ENCODE peak calls at places on chromosomes 5 and 9, in six cellular contexts. U is Peyer's patch, S is iPS DF 6.9, H is tibial artery, Z is RWPE2, K is A549. J is an unnamed sample.

GRCh38 chr5:42994285-42995151 is 45.6 kb downstream of the ANXA2R start:
- DNase-seq in K (peak; percentile 94), U (peak; percentile 81), H (peak; percentile 87), S (no peak), Z (peak; percentile 77), J (peak; percentile 75)

GRCh38 chr9:86181379-86182315 is 77.8 kb downstream of the C9orf153 start:
- DNase-seq in K (no peak), S (no peak), U (no peak), H (no peak), Z (no peak), J (no peak)

GRCh38 chr9:37760416-37761165 is 7.0 kb downstream of the TRMT10B start:
- DNase-seq in Z (no peak), H (no peak), K (no peak), U (no peak), S (no peak), J (no peak)

GRCh38 chr9:12975496-12975895 is 200.7 kb downstream of the LURAP1L start:
- DNase-seq in Z (no peak), H (no peak), S (no peak), U (no peak), K (no peak), J (no peak)

GRCh38 chr9:77291714-77292113 is 114.4 kb downstream of the VPS13A start:
- DNase-seq in S (peak; percentile 33), Z (no peak), H (no peak), K (peak; percentile 42), U (no peak), J (no peak)

GRCh38 chr5:139394654-139395566 is at the start of gene PROB1:
- DNase-seq in K (no peak), U (no peak), Z (no peak), S (no peak), H (no peak), J (no peak)

GRCh38 chr9:131120620-131121228 is 4.7 kb upstream of the NUP214 start:
- DNase-seq in S (no peak), U (no peak), K (no peak), Z (no peak), H (no peak), J (no peak)

GRCh38 chr5:150779397-150780179 is 1.0 kb downstream of the SMIM3 start:
- DNase-seq in H (no peak), Z (no peak), U (no peak), K (no peak), S (no peak), J (no peak)

GRCh38 chr5:134540747-134541733 is 15.6 kb downstream of the JADE2 start:
- DNase-seq in Z (no peak), U (no peak), K (no peak), H (no peak), S (no peak), J (no peak)

GRCh38 chr9:123174887-123175518 is 93.4 kb downstream of the STRBP start:
- DNase-seq in H (no peak), U (no peak), Z (no peak), K (no peak), S (no peak), J (no peak)

GRCh38 chr5:92017786-92018185 is 634.7 kb upstream of the ARRDC3 start:
- DNase-seq in Z (no peak), K (peak; percentile 57), U (no peak), H (no peak), S (no peak), J (no peak)

GRCh38 chr9:5549671-5550650 is 39.6 kb downstream of the PDCD1LG2 start:
- DNase-seq in Z (no peak), K (no peak), U (no peak), H (no peak), S (no peak), J (no peak)

GRCh38 chr9:17852108-17852507 is 273.2 kb downstream of the SH3GL2 start:
- DNase-seq in U (no peak), K (no peak), H (no peak), S (no peak), Z (no peak), J (no peak)

GRCh38 chr9:16236882-16237281 is 633.6 kb downstream of the BNC2 start:
- DNase-seq in Z (no peak), H (no peak), S (no peak), K (no peak), U (no peak), J (no peak)

GRCh38 chr5:95961617-95962474 is at the start of gene ELL2:
- DNase-seq in S (peak; percentile 97), K (peak; percentile 100), H (peak; percentile 99), U (peak; percentile 98), Z (peak; percentile 99), J (peak; percentile 100)

GRCh38 chr9:9108641-9109040 is 1309.1 kb upstream of the DMAC1 start:
- DNase-seq in K (no peak), Z (no peak), H (no peak), U (no peak), S (no peak), J (no peak)

GRCh38 chr5:57085306-57086081 is 88.4 kb upstream of the GPBP1 start:
- DNase-seq in K (no peak), S (no peak), Z (no peak), H (no peak), U (no peak), J (no peak)

GRCh38 chr5:56405536-56405935 is 172.4 kb upstream of the ANKRD55 start:
- DNase-seq in Z (no peak), S (no peak), H (no peak), K (no peak), U (no peak), J (no peak)

GRCh38 chr5:103402861-103403260 is 144.3 kb downstream of the MACIR start:
- DNase-seq in K (no peak), Z (no peak), S (no peak), U (no peak), H (no peak), J (peak; percentile 59)

DNA sequence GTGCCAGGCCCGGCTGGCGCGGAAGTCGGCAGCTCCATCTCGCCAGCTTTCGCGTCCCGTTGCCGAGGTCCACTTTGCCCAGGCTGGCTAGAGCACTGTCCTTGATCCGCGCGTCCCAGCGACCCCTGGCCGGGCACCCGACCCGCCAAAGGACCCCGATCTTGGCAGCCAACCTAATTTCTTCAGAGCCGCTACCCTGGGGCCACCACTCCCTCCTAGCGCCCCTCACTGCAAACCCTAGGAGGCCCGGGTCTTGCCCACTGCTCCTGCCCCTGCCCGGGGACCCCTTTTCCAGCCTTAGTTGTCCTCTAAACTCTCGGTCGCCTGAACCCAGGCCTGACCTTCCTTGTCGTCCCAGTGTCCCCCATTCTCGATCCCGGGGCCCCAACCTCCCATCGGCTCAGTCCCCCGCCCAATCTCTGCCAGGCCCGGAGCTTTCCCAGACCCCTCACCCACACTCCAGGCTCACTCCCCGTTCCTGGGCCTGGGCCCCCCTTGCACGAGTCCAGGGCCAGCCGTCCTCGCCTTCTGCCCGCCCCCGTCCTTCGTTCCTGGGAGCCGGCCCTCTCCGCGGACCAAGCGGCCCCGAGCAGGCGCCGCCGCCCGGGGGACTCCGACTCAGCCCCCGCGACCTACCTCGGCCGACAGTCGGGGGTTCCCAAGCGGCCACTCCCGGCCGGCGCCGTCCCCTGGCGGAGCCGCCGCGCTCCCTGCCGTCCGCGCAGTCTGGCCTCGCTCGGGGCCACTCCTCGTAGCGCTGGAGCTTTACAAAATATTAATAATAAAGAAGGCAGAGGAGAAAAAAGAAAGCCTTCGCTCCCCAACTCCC is 701 bp upstream of the LMX1B start:
- DNase-seq in K (no peak), U (peak; percentile 46), Z (peak; percentile 52), H (peak; percentile 16), S (no peak), J (no peak)
- H3K4me3 ChIP-seq in K (peak overlapping the region; percentile 79), U (peak overlapping the region; percentile 33), Z (peak overlapping the region; percentile 27), H (peak overlapping the region; percentile 34), S (peak overlapping the region; percentile 8), J (no peak overlapping the region)

GRCh38 chr5:158951461-158951860 is 148.3 kb downstream of the EBF1 start:
- DNase-seq in K (no peak), H (no peak), S (no peak), Z (no peak), U (no peak), J (no peak)
- H3K4me1 ChIP-seq in K (no peaks in the 10 kb centered on the region), H (peaks cover 29% of the 10 kb centered on the region), S (peaks cover 2% of the 10 kb centered on the region), Z (no peaks in the 10 kb centered on the region), U (no peaks in the 10 kb centered on the region), J (no peaks in the 10 kb centered on the region)

GRCh38 chr5:131386779-131387178 is 122.9 kb downstream of the CDC42SE2 start:
- DNase-seq in Z (no peak), U (no peak), K (no peak), H (no peak), S (no peak), J (no peak)
- H3K4me3 ChIP-seq in Z (no peak overlapping the region), U (no peak overlapping the region), K (no peak overlapping the region), H (no peak overlapping the region), S (no peak overlapping the region), J (no peak overlapping the region)

DNA sequence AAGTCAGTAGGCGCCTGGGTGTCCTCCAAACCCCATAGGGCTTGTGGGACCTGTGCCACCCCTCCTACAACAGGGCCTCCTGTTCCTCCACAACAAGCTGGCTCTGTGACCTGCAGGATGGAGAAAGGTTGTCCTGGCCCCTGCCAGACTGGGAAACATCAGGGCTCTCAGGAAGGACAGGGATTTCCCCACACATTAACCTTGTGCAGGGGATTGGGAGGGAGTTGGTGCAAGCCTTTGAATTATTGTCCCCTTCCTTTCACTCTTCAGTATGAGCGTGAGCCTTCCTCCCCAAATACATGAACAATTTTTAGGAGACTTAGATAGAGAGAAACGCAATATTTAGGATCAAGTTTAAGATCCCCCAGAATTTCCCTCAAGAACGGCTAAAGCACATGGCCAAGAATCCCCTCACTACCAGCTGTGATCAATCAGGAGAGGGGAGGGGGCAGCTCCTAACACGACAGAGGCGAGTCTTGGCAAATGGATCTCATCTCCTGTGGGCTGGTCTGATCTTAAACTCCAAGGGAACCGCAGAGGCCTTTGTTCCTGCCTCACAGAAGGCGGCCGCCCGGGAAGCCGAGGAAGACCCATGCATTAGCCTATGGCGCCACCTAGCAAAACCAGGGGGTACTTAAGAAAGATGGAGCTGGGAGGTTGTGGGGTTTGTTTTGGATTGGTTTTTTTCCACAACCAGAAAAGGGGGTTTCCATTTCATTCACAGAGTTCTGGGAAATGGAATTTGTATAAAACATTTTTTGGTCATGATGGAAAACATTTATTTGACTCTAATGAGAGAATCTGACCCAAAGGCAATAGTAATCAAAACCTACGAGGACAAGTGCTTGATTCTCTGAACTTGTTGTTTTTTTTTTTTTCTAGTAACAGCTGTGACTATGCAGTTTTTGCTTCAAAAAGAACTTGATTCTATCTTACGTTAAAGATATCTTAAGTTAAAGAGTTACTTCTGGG is 36.1 kb upstream of the OSMR start:
- DNase-seq in S (peak; percentile 75), H (peak; percentile 89), U (peak; percentile 61), K (peak; percentile 87), Z (peak; percentile 80), J (peak; percentile 81)
- H3K4me1 ChIP-seq in S (peaks cover 1% of the 10 kb centered on the region), H (peaks cover 14% of the 10 kb centered on the region), U (no peaks in the 10 kb centered on the region), K (peaks cover 43% of the 10 kb centered on the region), Z (peaks cover 18% of the 10 kb centered on the region), J (peaks cover 8% of the 10 kb centered on the region)

J was measured in body of pancreas.